ENCODE peak calls at places on chromosomes 13 and 19, in eight cellular contexts. One of them, this sample, is unnamed.

GRCh38 chr13:25037057-25037813 is 58.7 kb upstream of the PABPC3 start:
- DNase-seq in hepatic stellate cell: peak
- DNase-seq in effector CD4-positive, alpha-beta T cell: peak
- DNase-seq in effector memory CD8-positive, alpha-beta T cell: peak
- DNase-seq in WERI-Rb-1: peak
- DNase-seq in stimulated activated CD4-positive, alpha-beta T cell treated with anti-CD3 and anti-CD28 coated beads, Interleukin-2, amount 100 ng/mL, for 4 hours: peak
- DNase-seq in T-helper 22 cell: no peak
- DNase-seq in fibroblast of lung: peak
- DNase-seq in this sample: no peak

GRCh38 chr13:86585826-86586225 is 786.6 kb upstream of the SLITRK6 start:
- DNase-seq in effector CD4-positive, alpha-beta T cell: no peak
- DNase-seq in WERI-Rb-1: no peak
- DNase-seq in hepatic stellate cell: no peak
- DNase-seq in effector memory CD8-positive, alpha-beta T cell: no peak
- DNase-seq in T-helper 22 cell: no peak
- DNase-seq in stimulated activated CD4-positive, alpha-beta T cell treated with anti-CD3 and anti-CD28 coated beads, Interleukin-2, amount 100 ng/mL, for 4 hours: no peak
- DNase-seq in fibroblast of lung: peak
- DNase-seq in this sample: no peak

GRCh38 chr19:51166846-51167490 is 24.9 kb downstream of the SIGLEC7 start:
- DNase-seq in effector memory CD8-positive, alpha-beta T cell: peak
- DNase-seq in stimulated activated CD4-positive, alpha-beta T cell treated with anti-CD3 and anti-CD28 coated beads, Interleukin-2, amount 100 ng/mL, for 4 hours: no peak
- DNase-seq in fibroblast of lung: no peak
- DNase-seq in effector CD4-positive, alpha-beta T cell: no peak
- DNase-seq in T-helper 22 cell: no peak
- DNase-seq in hepatic stellate cell: no peak
- DNase-seq in WERI-Rb-1: no peak
- DNase-seq in this sample: no peak

GRCh38 chr13:43303040-43303729 is 279.8 kb downstream of the DNAJC15 start:
- DNase-seq in T-helper 22 cell: no peak
- DNase-seq in effector memory CD8-positive, alpha-beta T cell: no peak
- DNase-seq in fibroblast of lung: peak
- DNase-seq in hepatic stellate cell: peak
- DNase-seq in effector CD4-positive, alpha-beta T cell: no peak
- DNase-seq in stimulated activated CD4-positive, alpha-beta T cell treated with anti-CD3 and anti-CD28 coated beads, Interleukin-2, amount 100 ng/mL, for 4 hours: no peak
- DNase-seq in WERI-Rb-1: peak
- DNase-seq in this sample: no peak

GRCh38 chr13:74132768-74133656 is 1.2 kb downstream of the KLF12 start:
- DNase-seq in effector memory CD8-positive, alpha-beta T cell: peak
- DNase-seq in WERI-Rb-1: peak
- DNase-seq in T-helper 22 cell: peak
- DNase-seq in effector CD4-positive, alpha-beta T cell: peak
- DNase-seq in stimulated activated CD4-positive, alpha-beta T cell treated with anti-CD3 and anti-CD28 coated beads, Interleukin-2, amount 100 ng/mL, for 4 hours: peak
- DNase-seq in fibroblast of lung: peak
- DNase-seq in hepatic stellate cell: peak
- DNase-seq in this sample: no peak

GRCh38 chr19:3507371-3508120 is 1.4 kb downstream of the FZR1 start:
- DNase-seq in effector CD4-positive, alpha-beta T cell: peak
- DNase-seq in WERI-Rb-1: no peak
- DNase-seq in fibroblast of lung: peak
- DNase-seq in stimulated activated CD4-positive, alpha-beta T cell treated with anti-CD3 and anti-CD28 coated beads, Interleukin-2, amount 100 ng/mL, for 4 hours: peak
- DNase-seq in hepatic stellate cell: no peak
- DNase-seq in effector memory CD8-positive, alpha-beta T cell: no peak
- DNase-seq in T-helper 22 cell: peak
- DNase-seq in this sample: no peak

GRCh38 chr19:47226426-47227346 is 4.3 kb downstream of the BBC3 start:
- DNase-seq in effector memory CD8-positive, alpha-beta T cell: peak
- DNase-seq in T-helper 22 cell: no peak
- DNase-seq in effector CD4-positive, alpha-beta T cell: peak
- DNase-seq in fibroblast of lung: peak
- DNase-seq in hepatic stellate cell: peak
- DNase-seq in stimulated activated CD4-positive, alpha-beta T cell treated with anti-CD3 and anti-CD28 coated beads, Interleukin-2, amount 100 ng/mL, for 4 hours: no peak
- DNase-seq in WERI-Rb-1: peak
- DNase-seq in this sample: peak

GRCh38 chr19:41934849-41935374 is 6.7 kb upstream of the ERFL start:
- DNase-seq in stimulated activated CD4-positive, alpha-beta T cell treated with anti-CD3 and anti-CD28 coated beads, Interleukin-2, amount 100 ng/mL, for 4 hours: peak
- DNase-seq in T-helper 22 cell: peak
- DNase-seq in hepatic stellate cell: peak
- DNase-seq in effector CD4-positive, alpha-beta T cell: peak
- DNase-seq in WERI-Rb-1: peak
- DNase-seq in effector memory CD8-positive, alpha-beta T cell: peak
- DNase-seq in fibroblast of lung: no peak
- DNase-seq in this sample: no peak

GRCh38 chr19:18764591-18765051 is 26.5 kb downstream of the COMP start:
- DNase-seq in fibroblast of lung: peak
- DNase-seq in hepatic stellate cell: no peak
- DNase-seq in WERI-Rb-1: no peak
- DNase-seq in effector memory CD8-positive, alpha-beta T cell: no peak
- DNase-seq in effector CD4-positive, alpha-beta T cell: no peak
- DNase-seq in stimulated activated CD4-positive, alpha-beta T cell treated with anti-CD3 and anti-CD28 coated beads, Interleukin-2, amount 100 ng/mL, for 4 hours: no peak
- DNase-seq in T-helper 22 cell: no peak
- DNase-seq in this sample: no peak

GRCh38 chr13:25222740-25223139 is 50.7 kb upstream of the AMER2 start:
- DNase-seq in fibroblast of lung: no peak
- DNase-seq in hepatic stellate cell: no peak
- DNase-seq in WERI-Rb-1: no peak
- DNase-seq in effector CD4-positive, alpha-beta T cell: no peak
- DNase-seq in stimulated activated CD4-positive, alpha-beta T cell treated with anti-CD3 and anti-CD28 coated beads, Interleukin-2, amount 100 ng/mL, for 4 hours: no peak
- DNase-seq in effector memory CD8-positive, alpha-beta T cell: no peak
- DNase-seq in T-helper 22 cell: no peak
- DNase-seq in this sample: no peak

GRCh38 chr19:21474671-21475181 is 30.7 kb upstream of the ZNF429 start:
- DNase-seq in fibroblast of lung: peak
- DNase-seq in T-helper 22 cell: peak
- DNase-seq in effector CD4-positive, alpha-beta T cell: peak
- DNase-seq in hepatic stellate cell: peak
- DNase-seq in WERI-Rb-1: no peak
- DNase-seq in effector memory CD8-positive, alpha-beta T cell: peak
- DNase-seq in stimulated activated CD4-positive, alpha-beta T cell treated with anti-CD3 and anti-CD28 coated beads, Interleukin-2, amount 100 ng/mL, for 4 hours: peak
- DNase-seq in this sample: no peak

GRCh38 chr13:50459046-50459445 is 384.4 kb downstream of the DLEU7 start:
- DNase-seq in effector CD4-positive, alpha-beta T cell: no peak
- DNase-seq in effector memory CD8-positive, alpha-beta T cell: no peak
- DNase-seq in stimulated activated CD4-positive, alpha-beta T cell treated with anti-CD3 and anti-CD28 coated beads, Interleukin-2, amount 100 ng/mL, for 4 hours: no peak
- DNase-seq in hepatic stellate cell: no peak
- DNase-seq in T-helper 22 cell: no peak
- DNase-seq in WERI-Rb-1: no peak
- DNase-seq in fibroblast of lung: no peak
- DNase-seq in this sample: no peak

GRCh38 chr13:113796211-113796875 is 37.3 kb downstream of the TMEM255B start:
- DNase-seq in WERI-Rb-1: no peak
- DNase-seq in effector memory CD8-positive, alpha-beta T cell: no peak
- DNase-seq in T-helper 22 cell: no peak
- DNase-seq in fibroblast of lung: no peak
- DNase-seq in stimulated activated CD4-positive, alpha-beta T cell treated with anti-CD3 and anti-CD28 coated beads, Interleukin-2, amount 100 ng/mL, for 4 hours: no peak
- DNase-seq in hepatic stellate cell: no peak
- DNase-seq in effector CD4-positive, alpha-beta T cell: no peak
- DNase-seq in this sample: no peak

GRCh38 chr13:104140557-104140956 is 1074.3 kb upstream of the SLC10A2 start:
- DNase-seq in effector CD4-positive, alpha-beta T cell: no peak
- DNase-seq in hepatic stellate cell: no peak
- DNase-seq in stimulated activated CD4-positive, alpha-beta T cell treated with anti-CD3 and anti-CD28 coated beads, Interleukin-2, amount 100 ng/mL, for 4 hours: no peak
- DNase-seq in WERI-Rb-1: no peak
- DNase-seq in fibroblast of lung: peak
- DNase-seq in T-helper 22 cell: no peak
- DNase-seq in effector memory CD8-positive, alpha-beta T cell: no peak
- DNase-seq in this sample: no peak

GRCh38 chr13:114102521-114103288 is 29.7 kb downstream of the RASA3 start:
- DNase-seq in stimulated activated CD4-positive, alpha-beta T cell treated with anti-CD3 and anti-CD28 coated beads, Interleukin-2, amount 100 ng/mL, for 4 hours: no peak
- DNase-seq in hepatic stellate cell: no peak
- DNase-seq in effector memory CD8-positive, alpha-beta T cell: no peak
- DNase-seq in effector CD4-positive, alpha-beta T cell: no peak
- DNase-seq in fibroblast of lung: no peak
- DNase-seq in T-helper 22 cell: no peak
- DNase-seq in WERI-Rb-1: peak
- DNase-seq in this sample: peak

GRCh38 chr13:29594310-29594709 is 1.2 kb downstream of the SLC7A1 start:
- DNase-seq in hepatic stellate cell: peak
- DNase-seq in effector memory CD8-positive, alpha-beta T cell: peak
- DNase-seq in T-helper 22 cell: peak
- DNase-seq in fibroblast of lung: peak
- DNase-seq in effector CD4-positive, alpha-beta T cell: peak
- DNase-seq in WERI-Rb-1: peak
- DNase-seq in stimulated activated CD4-positive, alpha-beta T cell treated with anti-CD3 and anti-CD28 coated beads, Interleukin-2, amount 100 ng/mL, for 4 hours: peak
- DNase-seq in this sample: no peak

GRCh38 chr13:66660013-66660804 is 569.9 kb downstream of the PCDH9 start:
- DNase-seq in effector memory CD8-positive, alpha-beta T cell: no peak
- DNase-seq in T-helper 22 cell: no peak
- DNase-seq in WERI-Rb-1: no peak
- DNase-seq in effector CD4-positive, alpha-beta T cell: no peak
- DNase-seq in hepatic stellate cell: peak
- DNase-seq in stimulated activated CD4-positive, alpha-beta T cell treated with anti-CD3 and anti-CD28 coated beads, Interleukin-2, amount 100 ng/mL, for 4 hours: no peak
- DNase-seq in fibroblast of lung: peak
- DNase-seq in this sample: no peak

GRCh38 chr13:59677966-59678814 is 485.5 kb downstream of the DIAPH3 start:
- DNase-seq in effector memory CD8-positive, alpha-beta T cell: no peak
- DNase-seq in hepatic stellate cell: peak
- DNase-seq in stimulated activated CD4-positive, alpha-beta T cell treated with anti-CD3 and anti-CD28 coated beads, Interleukin-2, amount 100 ng/mL, for 4 hours: no peak
- DNase-seq in fibroblast of lung: peak
- DNase-seq in WERI-Rb-1: no peak
- DNase-seq in T-helper 22 cell: no peak
- DNase-seq in effector CD4-positive, alpha-beta T cell: no peak
- DNase-seq in this sample: no peak

GRCh38 chr19:33302175-33302973 is at the start of gene CEBPA:
- DNase-seq in T-helper 22 cell: peak
- DNase-seq in fibroblast of lung: peak
- DNase-seq in effector memory CD8-positive, alpha-beta T cell: peak
- DNase-seq in hepatic stellate cell: peak
- DNase-seq in effector CD4-positive, alpha-beta T cell: peak
- DNase-seq in WERI-Rb-1: peak
- DNase-seq in stimulated activated CD4-positive, alpha-beta T cell treated with anti-CD3 and anti-CD28 coated beads, Interleukin-2, amount 100 ng/mL, for 4 hours: peak
- DNase-seq in this sample: peak

GRCh38 chr13:67518785-67519184 is 288.6 kb upstream of the PCDH9 start:
- DNase-seq in effector memory CD8-positive, alpha-beta T cell: no peak
- DNase-seq in fibroblast of lung: no peak
- DNase-seq in effector CD4-positive, alpha-beta T cell: no peak
- DNase-seq in T-helper 22 cell: no peak
- DNase-seq in stimulated activated CD4-positive, alpha-beta T cell treated with anti-CD3 and anti-CD28 coated beads, Interleukin-2, amount 100 ng/mL, for 4 hours: no peak
- DNase-seq in WERI-Rb-1: no peak
- DNase-seq in hepatic stellate cell: no peak
- DNase-seq in this sample: no peak

GRCh38 chr19:246551-246950 is 44.7 kb downstream of the PLPP2 start:
- DNase-seq in effector memory CD8-positive, alpha-beta T cell: peak
- DNase-seq in T-helper 22 cell: no peak
- DNase-seq in stimulated activated CD4-positive, alpha-beta T cell treated with anti-CD3 and anti-CD28 coated beads, Interleukin-2, amount 100 ng/mL, for 4 hours: no peak
- DNase-seq in hepatic stellate cell: no peak
- DNase-seq in WERI-Rb-1: peak
- DNase-seq in fibroblast of lung: no peak
- DNase-seq in effector CD4-positive, alpha-beta T cell: no peak
- DNase-seq in this sample: peak

GRCh38 chr19:45499196-45500180 is 1.2 kb downstream of the PPM1N start:
- DNase-seq in effector memory CD8-positive, alpha-beta T cell: peak
- DNase-seq in T-helper 22 cell: peak
- DNase-seq in effector CD4-positive, alpha-beta T cell: peak
- DNase-seq in stimulated activated CD4-positive, alpha-beta T cell treated with anti-CD3 and anti-CD28 coated beads, Interleukin-2, amount 100 ng/mL, for 4 hours: peak
- DNase-seq in hepatic stellate cell: no peak
- DNase-seq in fibroblast of lung: no peak
- DNase-seq in WERI-Rb-1: peak
- DNase-seq in this sample: no peak

GRCh38 chr19:7004313-7004931 is 16.8 kb downstream of the MBD3L2B start:
- DNase-seq in WERI-Rb-1: peak
- DNase-seq in T-helper 22 cell: no peak
- DNase-seq in effector memory CD8-positive, alpha-beta T cell: peak
- DNase-seq in stimulated activated CD4-positive, alpha-beta T cell treated with anti-CD3 and anti-CD28 coated beads, Interleukin-2, amount 100 ng/mL, for 4 hours: no peak
- DNase-seq in hepatic stellate cell: peak
- DNase-seq in fibroblast of lung: peak
- DNase-seq in effector CD4-positive, alpha-beta T cell: no peak
- DNase-seq in this sample: no peak

GRCh38 chr13:42305503-42305902 is 33.6 kb downstream of the AKAP11 start:
- DNase-seq in effector memory CD8-positive, alpha-beta T cell: no peak
- DNase-seq in hepatic stellate cell: no peak
- DNase-seq in T-helper 22 cell: no peak
- DNase-seq in WERI-Rb-1: no peak
- DNase-seq in stimulated activated CD4-positive, alpha-beta T cell treated with anti-CD3 and anti-CD28 coated beads, Interleukin-2, amount 100 ng/mL, for 4 hours: no peak
- DNase-seq in fibroblast of lung: no peak
- DNase-seq in effector CD4-positive, alpha-beta T cell: no peak
- DNase-seq in this sample: no peak

GRCh38 chr13:96817336-96817941 is 176.8 kb downstream of the OXGR1 start:
- DNase-seq in T-helper 22 cell: no peak
- DNase-seq in stimulated activated CD4-positive, alpha-beta T cell treated with anti-CD3 and anti-CD28 coated beads, Interleukin-2, amount 100 ng/mL, for 4 hours: no peak
- DNase-seq in hepatic stellate cell: no peak
- DNase-seq in effector memory CD8-positive, alpha-beta T cell: no peak
- DNase-seq in effector CD4-positive, alpha-beta T cell: no peak
- DNase-seq in fibroblast of lung: peak
- DNase-seq in WERI-Rb-1: no peak
- DNase-seq in this sample: no peak

GRCh38 chr13:46050771-46051170 is 1.8 kb downstream of the ZC3H13 start:
- DNase-seq in stimulated activated CD4-positive, alpha-beta T cell treated with anti-CD3 and anti-CD28 coated beads, Interleukin-2, amount 100 ng/mL, for 4 hours: no peak
- DNase-seq in WERI-Rb-1: no peak
- DNase-seq in T-helper 22 cell: no peak
- DNase-seq in effector memory CD8-positive, alpha-beta T cell: no peak
- DNase-seq in hepatic stellate cell: no peak
- DNase-seq in fibroblast of lung: no peak
- DNase-seq in effector CD4-positive, alpha-beta T cell: no peak
- DNase-seq in this sample: no peak

GRCh38 chr19:42538841-42539709 is 10.8 kb upstream of the CEACAM1 start:
- DNase-seq in stimulated activated CD4-positive, alpha-beta T cell treated with anti-CD3 and anti-CD28 coated beads, Interleukin-2, amount 100 ng/mL, for 4 hours: no peak
- DNase-seq in effector memory CD8-positive, alpha-beta T cell: no peak
- DNase-seq in effector CD4-positive, alpha-beta T cell: no peak
- DNase-seq in fibroblast of lung: no peak
- DNase-seq in WERI-Rb-1: no peak
- DNase-seq in T-helper 22 cell: no peak
- DNase-seq in hepatic stellate cell: no peak
- DNase-seq in this sample: no peak

GRCh38 chr13:98147521-98147920 is 4.6 kb downstream of the FARP1 start:
- DNase-seq in WERI-Rb-1: no peak
- DNase-seq in effector memory CD8-positive, alpha-beta T cell: no peak
- DNase-seq in fibroblast of lung: peak
- DNase-seq in hepatic stellate cell: no peak
- DNase-seq in stimulated activated CD4-positive, alpha-beta T cell treated with anti-CD3 and anti-CD28 coated beads, Interleukin-2, amount 100 ng/mL, for 4 hours: no peak
- DNase-seq in effector CD4-positive, alpha-beta T cell: no peak
- DNase-seq in T-helper 22 cell: no peak
- DNase-seq in this sample: no peak

This sample was measured in RWPE2.